ENCODE peak calls at places on chromosome 4, in four cellular contexts. P, X, Y and M are unnamed samples.

GRCh38 chr4:8255698-8256441 is 13.7 kb upstream of the HTRA3 start:
- DNase-seq in P (no peak), X (no peak), Y (no peak), M (no peak)

GRCh38 chr4:47031011-47031678 is at the start of gene GABRB1:
- DNase-seq in P (peak), X (peak), Y (peak), M (peak)

GRCh38 chr4:138887741-138888140 is 127.8 kb upstream of the NOCT start:
- DNase-seq in P (no peak), X (no peak), Y (no peak), M (no peak)

GRCh38 chr4:147833254-147833653 is 101.4 kb downstream of the ARHGAP10 start:
- DNase-seq in P (no peak), X (no peak), Y (no peak), M (no peak)

GRCh38 chr4:3783691-3784306 is 17.6 kb downstream of the ADRA2C start:
- DNase-seq in P (no peak), X (no peak), Y (peak), M (no peak)

GRCh38 chr4:20288846-20289512 is 37.3 kb downstream of the SLIT2 start:
- DNase-seq in P (no peak), X (no peak), Y (no peak), M (no peak)

GRCh38 chr4:128220286-128221235 is 67.1 kb downstream of the PGRMC2 start:
- DNase-seq in P (peak), X (peak), Y (no peak), M (no peak)

GRCh38 chr4:137200322-137200721 is 332.0 kb downstream of the PCDH18 start:
- DNase-seq in P (no peak), X (no peak), Y (no peak), M (no peak)

GRCh38 chr4:108118505-108118904 is 50.2 kb downstream of the LEF1 start:
- DNase-seq in P (no peak), X (no peak), Y (peak), M (no peak)

GRCh38 chr4:69965628-69966027 is at the start of gene CSN2:
- DNase-seq in P (no peak), X (no peak), Y (no peak), M (no peak)

GRCh38 chr4:94626942-94627341 is 130.8 kb upstream of the BMPR1B start:
- DNase-seq in P (no peak), X (no peak), Y (no peak), M (no peak)

GRCh38 chr4:13329963-13330362 is 154.2 kb downstream of the RAB28 start:
- DNase-seq in P (peak), X (no peak), Y (no peak), M (no peak)

GRCh38 chr4:8238061-8238511 is 31.5 kb upstream of the HTRA3 start:
- DNase-seq in P (no peak), X (no peak), Y (peak), M (no peak)

GRCh38 chr4:70518716-70519115 is 347 bp downstream of the AMTN start:
- DNase-seq in P (no peak), X (peak), Y (no peak), M (no peak)